ENCODE peak calls at places on chromosomes 11 and 22, in eight cellular contexts. N is MV-4-11; H is left ventricle myocardium inferior; M is chondrocyte; B is stimulated activated CD8-positive, alpha-beta memory T cell treated with anti-CD3 and anti-CD28 coated beads, Interleukin-15, amount 100 ng/mL, for 1 hour; L is SW480; K is LNCaP clone FGC; R is nephron progenitor cell. Q is an unnamed sample.

GRCh38 chr11:76664578-76665061 is 5.9 kb downstream of the LRRC32 start:
- DNase-seq in N (no peak), H (no peak), M (peak), B (no peak), L (no peak), K (no peak), R (no peak), Q (peak)

GRCh38 chr11:120546312-120547205 is 35.0 kb downstream of the GRIK4 start:
- DNase-seq in N (peak), H (no peak), M (peak), B (no peak), L (peak), K (no peak), R (peak), Q (no peak)

GRCh38 chr11:29227816-29228215 is 789.0 kb downstream of the KCNA4 start:
- DNase-seq in N (no peak), H (no peak), M (no peak), B (no peak), L (no peak), K (no peak), R (no peak), Q (no peak)

GRCh38 chr11:36312593-36312990 is 16.5 kb downstream of the PRR5L start:
- DNase-seq in N (peak), H (no peak), M (no peak), B (no peak), L (peak), K (no peak), R (no peak), Q (no peak)

GRCh38 chr11:8908099-8908498 is 2.9 kb upstream of the AKIP1 start:
- DNase-seq in N (peak), H (no peak), M (no peak), B (no peak), L (no peak), K (no peak), R (no peak), Q (no peak)

GRCh38 chr11:73597340-73597955 is 464 bp downstream of the FAM168A start:
- DNase-seq in N (no peak), H (no peak), M (no peak), B (no peak), L (no peak), K (no peak), R (no peak), Q (no peak)

GRCh38 chr11:68601147-68601546 is 83.2 kb upstream of the GAL start:
- DNase-seq in N (peak), H (no peak), M (no peak), B (no peak), L (no peak), K (no peak), R (no peak), Q (no peak)

GRCh38 chr11:19394525-19395016 is 153.8 kb upstream of the E2F8 start:
- DNase-seq in N (peak), H (no peak), M (no peak), B (no peak), L (no peak), K (no peak), R (no peak), Q (no peak)

GRCh38 chr11:68959465-68960298 is 21.1 kb downstream of the MRGPRD start:
- DNase-seq in N (no peak), H (no peak), M (peak), B (no peak), L (no peak), K (no peak), R (no peak), Q (no peak)

GRCh38 chr11:123239371-123240150 is 44.5 kb upstream of the CLMP start:
- DNase-seq in N (no peak), H (no peak), M (no peak), B (no peak), L (no peak), K (no peak), R (no peak), Q (no peak)

GRCh38 chr11:92627615-92628201 is 341.7 kb upstream of the MTNR1B start:
- DNase-seq in N (no peak), H (no peak), M (no peak), B (no peak), L (no peak), K (no peak), R (no peak), Q (no peak)

GRCh38 chr11:122917311-122917710 is 34.8 kb downstream of the JHY start:
- DNase-seq in N (no peak), H (no peak), M (no peak), B (no peak), L (no peak), K (no peak), R (no peak), Q (no peak)

GRCh38 chr11:86547727-86548126 is 124.7 kb downstream of the ME3 start:
- DNase-seq in N (no peak), H (no peak), M (no peak), B (no peak), L (no peak), K (no peak), R (no peak), Q (no peak)

GRCh38 chr11:108863528-108863927 is 198.7 kb downstream of the DDX10 start:
- DNase-seq in N (no peak), H (no peak), M (no peak), B (no peak), L (no peak), K (no peak), R (no peak), Q (peak)

GRCh38 chr11:9535189-9535781 is 38.2 kb upstream of the WEE1 start:
- DNase-seq in N (peak), H (peak), M (no peak), B (peak), L (peak), K (peak), R (peak), Q (peak)

GRCh38 chr11:89625171-89625570 is 84.9 kb upstream of the TRIM77 start:
- DNase-seq in N (no peak), H (no peak), M (no peak), B (no peak), L (no peak), K (peak), R (no peak), Q (no peak)

GRCh38 chr22:21730535-21731308 is 4.9 kb downstream of the YPEL1 start:
- DNase-seq in N (no peak), H (no peak), M (no peak), B (no peak), L (no peak), K (no peak), R (no peak), Q (no peak)

GRCh38 chr11:86149813-86150212 is 80.9 kb upstream of the PICALM start:
- DNase-seq in N (no peak), H (no peak), M (no peak), B (no peak), L (no peak), K (no peak), R (no peak), Q (no peak)

GRCh38 chr11:88348870-88349269 is 11.3 kb upstream of the CTSC start:
- DNase-seq in N (peak), H (no peak), M (no peak), B (no peak), L (no peak), K (no peak), R (no peak), Q (no peak)

GRCh38 chr11:18836415-18836814 is 44.8 kb upstream of the PTPN5 start:
- DNase-seq in N (no peak), H (no peak), M (no peak), B (no peak), L (no peak), K (no peak), R (peak), Q (no peak)

GRCh38 chr11:111665779-111666178 is 63.5 kb downstream of the SIK2 start:
- DNase-seq in N (peak), H (no peak), M (no peak), B (no peak), L (peak), K (peak), R (peak), Q (no peak)

GRCh38 chr11:18312012-18312411 is 9.9 kb downstream of the HPS5 start:
- DNase-seq in N (no peak), H (no peak), M (no peak), B (no peak), L (no peak), K (no peak), R (no peak), Q (no peak)

GRCh38 chr11:8138526-8138925 is 30.3 kb downstream of the RIC3 start:
- DNase-seq in N (no peak), H (no peak), M (no peak), B (no peak), L (no peak), K (peak), R (no peak), Q (no peak)

GRCh38 chr11:73141031-73141308 is 1.1 kb downstream of the FCHSD2 start:
- DNase-seq in N (no peak), H (peak), M (no peak), B (no peak), L (peak), K (no peak), R (no peak), Q (no peak)

GRCh38 chr11:4041731-4042391 is 52.7 kb upstream of the RRM1 start:
- DNase-seq in N (no peak), H (no peak), M (no peak), B (no peak), L (no peak), K (no peak), R (no peak), Q (no peak)

GRCh38 chr22:37498289-37498909 is 12.2 kb upstream of the MFNG start:
- DNase-seq in N (no peak), H (no peak), M (no peak), B (peak), L (peak), K (no peak), R (peak), Q (peak)

GRCh38 chr22:24184057-24184798 is 2.9 kb downstream of the SUSD2 start:
- DNase-seq in N (no peak), H (peak), M (peak), B (no peak), L (no peak), K (no peak), R (no peak), Q (no peak)

GRCh38 chr11:72141066-72141465 is 5.5 kb downstream of the FOLR3 start:
- DNase-seq in N (peak), H (no peak), M (no peak), B (no peak), L (peak), K (no peak), R (no peak), Q (no peak)

GRCh38 chr11:45371251-45371749 is 85.2 kb upstream of the SYT13 start:
- DNase-seq in N (peak), H (peak), M (no peak), B (peak), L (peak), K (peak), R (peak), Q (peak)

Q was measured in naive thymus-derived CD8-positive, alpha-beta T cell.